ENCODE peak calls at places on chromosomes 4 and X, in five cellular contexts. J is GM06990; N is left kidney; Z is progenitor cell of endocrine pancreas; O is activated T-cell treated with anti-CD3 and anti-CD28 coated beads, Interleukin-2, amount 50 U/mL, for 4 hours. M is an unnamed sample.

GRCh38 chr4:82217986-82218715 is 155.6 kb downstream of the HNRNPD start:
- DNase-seq in J (no peak), N (no peak), Z (no peak), O (no peak), M (no peak)

GRCh38 chr4:5782829-5783476 is 72.0 kb downstream of the EVC start:
- DNase-seq in J (no peak), N (no peak), Z (no peak), O (no peak), M (peak; percentile 24)

GRCh38 chrX:13091111-13091765 is 46.8 kb upstream of the FAM9C start:
- DNase-seq in J (no peak), N (no peak), Z (no peak), O (no peak), M (no peak)

GRCh38 chrX:20362268-20363002 is 95.7 kb upstream of the RPS6KA3 start:
- DNase-seq in J (no peak), N (peak; percentile 59), Z (no peak), O (no peak), M (no peak)

GRCh38 chr4:8777320-8778196 is 94.1 kb downstream of the HMX1 start:
- DNase-seq in J (no peak), N (no peak), Z (no peak), O (no peak), M (no peak)

GRCh38 chr4:104489731-104490095 is 5.0 kb downstream of the CXXC4 start:
- DNase-seq in J (no peak), N (no peak), Z (no peak), O (no peak), M (no peak)

GRCh38 chr4:38856524-38857337 is at the start of gene TLR6:
- DNase-seq in J (peak; percentile 72), N (peak; percentile 62), Z (peak; percentile 36), O (peak; percentile 55), M (peak; percentile 58)

GRCh38 chr4:172736046-172736445 is 432.6 kb upstream of the GALNT7 start:
- DNase-seq in J (no peak), N (no peak), Z (no peak), O (no peak), M (no peak)

GRCh38 chr4:68062501-68062900 is 67.2 kb downstream of the TMPRSS11F start:
- DNase-seq in J (no peak), N (no peak), Z (no peak), O (no peak), M (no peak)

GRCh38 chr4:16439771-16440170 is 213.5 kb upstream of the TAPT1 start:
- DNase-seq in J (no peak), N (no peak), Z (no peak), O (no peak), M (no peak)

GRCh38 chrX:9942086-9942485 is 25.1 kb upstream of the CLDN34 start:
- DNase-seq in J (peak; percentile 80), N (no peak), Z (no peak), O (peak; percentile 16), M (no peak)

GRCh38 chr4:7018281-7018680 is 24.9 kb upstream of the TADA2B start:
- DNase-seq in J (no peak), N (no peak), Z (no peak), O (no peak), M (no peak)

GRCh38 chr4:184960505-184960971 is 57.8 kb upstream of the HELT start:
- DNase-seq in J (no peak), N (no peak), Z (no peak), O (no peak), M (peak; percentile 87)

GRCh38 chr4:2061208-2062131 is 2.3 kb downstream of the NAT8L start:
- DNase-seq in J (no peak), N (no peak), Z (no peak), O (no peak), M (no peak)

GRCh38 chr4:15100994-15101695 is 98.9 kb downstream of the CPEB2 start:
- DNase-seq in J (no peak), N (no peak), Z (no peak), O (no peak), M (no peak)

GRCh38 chrX:153505361-153505760 is 10.6 kb downstream of the BGN start:
- DNase-seq in J (no peak), N (no peak), Z (no peak), O (no peak), M (no peak)

GRCh38 chrX:153628129-153628528 is 18.9 kb upstream of the DUSP9 start:
- DNase-seq in J (no peak), N (no peak), Z (no peak), O (no peak), M (no peak)

GRCh38 chr4:174437324-174437723 is 85.0 kb downstream of the HPGD start:
- DNase-seq in J (no peak), N (no peak), Z (no peak), O (no peak), M (no peak)

GRCh38 chr4:17447675-17448298 is 64.1 kb downstream of the QDPR start:
- DNase-seq in J (no peak), N (peak; percentile 89), Z (peak; percentile 26), O (peak; percentile 30), M (no peak)

GRCh38 chrX:16825306-16826035 is 39.2 kb downstream of the TXLNG start:
- DNase-seq in J (no peak), N (no peak), Z (no peak), O (no peak), M (no peak)

GRCh38 chr4:124526760-124527159 is 185.8 kb downstream of the ANKRD50 start:
- DNase-seq in J (no peak), N (peak; percentile 51), Z (no peak), O (no peak), M (no peak)

GRCh38 chrX:34612036-34612435 is 45.0 kb downstream of the TMEM47 start:
- DNase-seq in J (no peak), N (peak; percentile 1), Z (no peak), O (no peak), M (no peak)

GRCh38 chrX:150303386-150304097 is 59.6 kb upstream of the MAMLD1 start:
- DNase-seq in J (no peak), N (no peak), Z (no peak), O (no peak), M (no peak)

GRCh38 chr4:52869196-52869595 is 7.1 kb downstream of the RASL11B start:
- DNase-seq in J (no peak), N (peak; percentile 71), Z (no peak), O (no peak), M (no peak)

GRCh38 chrX:49110417-49110816 is 13.1 kb downstream of the GPKOW start:
- DNase-seq in J (no peak), N (no peak), Z (no peak), O (no peak), M (no peak)

GRCh38 chr4:184529283-184529682 is 54.9 kb upstream of the IRF2 start:
- DNase-seq in J (no peak), N (no peak), Z (no peak), O (no peak), M (no peak)

GRCh38 chrX:129945131-129945530 is 37.3 kb upstream of the BCORL1 start:
- DNase-seq in J (no peak), N (no peak), Z (no peak), O (no peak), M (no peak)

GRCh38 chrX:2690856-2691542 is at the start of gene CD99:
- DNase-seq in J (peak; percentile 92), N (peak; percentile 96), Z (peak; percentile 90), O (peak; percentile 91), M (peak; percentile 95)

GRCh38 chrX:37485429-37485828 is 86.0 kb upstream of the LANCL3 start:
- DNase-seq in J (no peak), N (no peak), Z (no peak), O (no peak), M (no peak)

GRCh38 chr4:1297023-1297395 is 7.3 kb downstream of the MAEA start:
- DNase-seq in J (no peak), N (no peak), Z (no peak), O (no peak), M (no peak)

GRCh38 chr4:88522702-88523324 is 763 bp downstream of the PYURF start:
- DNase-seq in J (no peak), N (peak; percentile 71), Z (no peak), O (peak; percentile 25), M (no peak)

GRCh38 chr4:22969314-22969896 is 276.7 kb downstream of the GBA3 start:
- DNase-seq in J (no peak), N (no peak), Z (no peak), O (no peak), M (no peak)